ENCODE peak calls at places on chromosome 6, in five cellular contexts. One of them, this sample, is unnamed.

GRCh38 chr6:11851405-11851804 is 72.8 kb upstream of the ADTRP start:
- DNase-seq in GM12865: peak; percentile 86
- DNase-seq in hippocampal formation: no peak
- DNase-seq in ACHN: peak; percentile 79
- DNase-seq in COR-L47: no peak
- DNase-seq in this sample: no peak

GRCh38 chr6:14635933-14636599 is 518.5 kb downstream of the CD83 start:
- DNase-seq in COR-L47: no peak
- DNase-seq in ACHN: no peak
- DNase-seq in GM12865: peak; percentile 46
- DNase-seq in hippocampal formation: no peak
- DNase-seq in this sample: no peak

GRCh38 chr6:20427856-20428255 is 26.2 kb downstream of the E2F3 start:
- DNase-seq in GM12865: peak; percentile 76
- DNase-seq in hippocampal formation: no peak
- DNase-seq in COR-L47: no peak
- DNase-seq in ACHN: no peak
- DNase-seq in this sample: no peak

GRCh38 chr6:12011276-12012112 is 618 bp upstream of the HIVEP1 start:
- DNase-seq in ACHN: peak; percentile 93
- DNase-seq in hippocampal formation: peak; percentile 94
- DNase-seq in GM12865: peak; percentile 99
- DNase-seq in COR-L47: peak; percentile 85
- DNase-seq in this sample: peak; percentile 65

GRCh38 chr6:150841697-150842096 is 23.8 kb upstream of the MTHFD1L start:
- DNase-seq in COR-L47: no peak
- DNase-seq in GM12865: no peak
- DNase-seq in ACHN: no peak
- DNase-seq in hippocampal formation: no peak
- DNase-seq in this sample: no peak

GRCh38 chr6:46794068-46794467 is 879 bp downstream of the MEP1A start:
- DNase-seq in COR-L47: no peak
- DNase-seq in ACHN: no peak
- DNase-seq in hippocampal formation: no peak
- DNase-seq in GM12865: no peak
- DNase-seq in this sample: no peak

GRCh38 chr6:32460528-32460927 is 20.8 kb downstream of the HLA-DRA start:
- DNase-seq in hippocampal formation: no peak
- DNase-seq in ACHN: no peak
- DNase-seq in COR-L47: no peak
- DNase-seq in GM12865: no peak
- DNase-seq in this sample: no peak

GRCh38 chr6:148521158-148521557 is 178.5 kb downstream of the SASH1 start:
- DNase-seq in hippocampal formation: no peak
- DNase-seq in GM12865: no peak
- DNase-seq in COR-L47: no peak
- DNase-seq in ACHN: no peak
- DNase-seq in this sample: no peak

GRCh38 chr6:7532232-7532631 is 9.2 kb upstream of the DSP start:
- DNase-seq in COR-L47: no peak
- DNase-seq in ACHN: no peak
- DNase-seq in hippocampal formation: no peak
- DNase-seq in GM12865: no peak
- DNase-seq in this sample: peak; percentile 65

GRCh38 chr6:25435397-25435985 is 156.3 kb downstream of the CARMIL1 start:
- DNase-seq in GM12865: no peak
- DNase-seq in COR-L47: no peak
- DNase-seq in hippocampal formation: no peak
- DNase-seq in ACHN: no peak
- DNase-seq in this sample: peak; percentile 14

GRCh38 chr6:61640463-61640862 is 645.6 kb downstream of the KHDRBS2 start:
- DNase-seq in hippocampal formation: no peak
- DNase-seq in GM12865: no peak
- DNase-seq in ACHN: no peak
- DNase-seq in COR-L47: no peak
- DNase-seq in this sample: no peak

This sample was measured in DMS79 treated with DMSO at 0.1 percent for 48 hours.